ENCODE peak calls at places on chromosomes 3 and 15, in seven cellular contexts. K, H, O, G, Y, W and P are unnamed samples.

GRCh38 chr3:181363231-181363630 is 348.5 kb upstream of the SOX2 start:
- DNase-seq in H (no peak), G (no peak), O (no peak), W (no peak), K (no peak), Y (no peak), P (no peak)

GRCh38 chr3:133966954-133967353 is 62.8 kb downstream of the SLCO2A1 start:
- DNase-seq in O (no peak), K (no peak), W (no peak), G (no peak), H (no peak), Y (no peak), P (no peak)

GRCh38 chr3:11903447-11903846 is 56.8 kb upstream of the TAMM41 start:
- DNase-seq in H (no peak), G (no peak), W (no peak), K (no peak), Y (no peak), O (no peak), P (no peak)

GRCh38 chr3:128736598-128736997 is 10.6 kb downstream of the RAB7A start:
- DNase-seq in Y (no peak), W (no peak), O (no peak), H (no peak), G (no peak), K (no peak), P (no peak)

GRCh38 chr3:126129408-126129891 is 45.5 kb upstream of the SLC41A3 start:
- DNase-seq in Y (peak; percentile 7), G (peak; percentile 82), H (peak; percentile 96), K (peak; percentile 17), O (peak; percentile 18), W (no peak), P (peak; percentile 73)

GRCh38 chr3:116743062-116743461 is 33.5 kb downstream of the TUSC7 start:
- DNase-seq in G (no peak), K (no peak), Y (no peak), O (no peak), H (no peak), W (no peak), P (no peak)

GRCh38 chr15:75653347-75653913 is 5.7 kb downstream of the SNX33 start:
- DNase-seq in H (no peak), W (no peak), O (no peak), G (no peak), K (no peak), Y (no peak), P (no peak)

GRCh38 chr3:45964139-45964538 is 20.9 kb downstream of the CXCR6 start:
- DNase-seq in H (no peak), Y (no peak), W (no peak), K (no peak), G (no peak), O (no peak), P (no peak)

GRCh38 chr3:189563841-189564563 is 67.2 kb upstream of the TP63 start:
- DNase-seq in W (no peak), O (no peak), H (peak; percentile 68), G (no peak), Y (no peak), K (no peak), P (peak; percentile 33)

GRCh38 chr15:80977627-80978036 is 12.0 kb downstream of the MESD start:
- DNase-seq in H (no peak), O (peak; percentile 57), K (peak; percentile 46), G (peak; percentile 74), W (peak; percentile 65), Y (peak; percentile 48), P (peak; percentile 47)

GRCh38 chr3:128241741-128242140 is 88.5 kb downstream of the EEFSEC start:
- DNase-seq in O (no peak), H (no peak), W (no peak), Y (no peak), G (no peak), K (no peak), P (no peak)

GRCh38 chr15:42092666-42093445 is 1.5 kb downstream of the PLA2G4D start:
- DNase-seq in K (peak; percentile 57), W (no peak), O (peak; percentile 52), Y (no peak), G (peak; percentile 58), H (no peak), P (peak; percentile 55)

GRCh38 chr15:77877869-77878577 is 199.5 kb downstream of the TBC1D2B start:
- DNase-seq in Y (no peak), K (no peak), H (no peak), W (no peak), O (no peak), G (no peak), P (no peak)

GRCh38 chr15:62739507-62739906 is 303.0 kb upstream of the TPM1 start:
- DNase-seq in H (peak; percentile 28), G (no peak), O (no peak), W (no peak), K (no peak), Y (no peak), P (no peak)

GRCh38 chr3:149019581-149019980 is 28.2 kb downstream of the GYG1 start:
- DNase-seq in O (no peak), Y (no peak), G (no peak), W (no peak), H (no peak), K (no peak), P (no peak)

GRCh38 chr15:73081321-73081958 is 29.2 kb downstream of the NEO1 start:
- DNase-seq in Y (peak; percentile 19), G (no peak), W (peak; percentile 71), K (no peak), O (no peak), H (no peak), P (no peak)

GRCh38 chr15:72889545-72889944 is 106.0 kb upstream of the ADPGK start:
- DNase-seq in W (no peak), Y (no peak), H (no peak), K (no peak), O (no peak), G (no peak), P (no peak)

GRCh38 chr15:32733276-32733675 is 15.5 kb downstream of the GREM1 start:
- DNase-seq in Y (no peak), O (no peak), K (no peak), H (no peak), G (no peak), W (no peak), P (no peak)

GRCh38 chr3:172559029-172559428 is 35.8 kb upstream of the TNFSF10 start:
- DNase-seq in W (no peak), Y (no peak), G (no peak), O (no peak), H (no peak), K (no peak), P (no peak)

GRCh38 chr15:23646165-23647000 is 1.3 kb downstream of the MAGEL2 start:
- DNase-seq in Y (no peak), H (no peak), W (no peak), K (no peak), G (no peak), O (no peak), P (peak; percentile 73)

GRCh38 chr15:23647001-23647295 is 719 bp downstream of the MAGEL2 start:
- DNase-seq in O (no peak), W (no peak), Y (no peak), K (no peak), H (no peak), G (no peak), P (no peak)

GRCh38 chr15:23648920-23649515 is 1.4 kb upstream of the MAGEL2 start:
- DNase-seq in O (peak; percentile 25), G (no peak), W (peak; percentile 82), H (peak; percentile 8), Y (peak; percentile 64), K (no peak), P (no peak)

GRCh38 chr15:23645379-23646164 is 2.1 kb downstream of the MAGEL2 start:
- DNase-seq in G (no peak), H (no peak), O (no peak), K (no peak), Y (no peak), W (no peak), P (no peak)

GRCh38 chr15:23647421-23648375 is at the start of gene MAGEL2:
- DNase-seq in K (no peak), G (no peak), W (no peak), O (no peak), H (no peak), Y (no peak), P (no peak)
- H3K27me3 ChIP-seq in K (peaks cover 87% of the 10 kb centered on the region), G (peaks cover 28% of the 10 kb centered on the region), W (no peaks in the 10 kb centered on the region), O (peaks cover 32% of the 10 kb centered on the region), H (peaks cover 16% of the 10 kb centered on the region), Y (peaks cover 9% of the 10 kb centered on the region), P (peaks cover 39% of the 10 kb centered on the region)

GRCh38 chr3:22371592-22372291 is 620.7 kb upstream of the ZNF385D start:
- DNase-seq in W (no peak), Y (no peak), K (peak; percentile 9), G (peak; percentile 53), H (no peak), O (peak; percentile 8), P (no peak)
- H3K27me3 ChIP-seq in W (no peaks in the 10 kb centered on the region), Y (no peaks in the 10 kb centered on the region), K (peaks cover 50% of the 10 kb centered on the region), G (peaks cover 26% of the 10 kb centered on the region), H (no peaks in the 10 kb centered on the region), O (peaks cover 42% of the 10 kb centered on the region), P (peaks cover 35% of the 10 kb centered on the region)

GRCh38 chr3:27726240-27726639 is 4.1 kb upstream of the EOMES start:
- DNase-seq in W (no peak), K (no peak), H (no peak), Y (no peak), G (no peak), O (no peak), P (no peak)

GRCh38 chr3:27728195-27729087 is 6.3 kb upstream of the EOMES start:
- DNase-seq in Y (no peak), H (no peak), W (no peak), K (no peak), O (no peak), G (no peak), P (no peak)

GRCh38 chr3:27730774-27731659 is 8.9 kb upstream of the EOMES start:
- DNase-seq in H (no peak), Y (no peak), W (no peak), K (no peak), O (no peak), G (no peak), P (no peak)

GRCh38 chr3:27729325-27729724 is 7.2 kb upstream of the EOMES start:
- DNase-seq in G (no peak), H (no peak), W (no peak), Y (no peak), O (no peak), K (no peak), P (no peak)

GRCh38 chr3:27729748-27730611 is 7.9 kb upstream of the EOMES start:
- DNase-seq in H (no peak), K (no peak), G (no peak), O (no peak), Y (no peak), W (no peak), P (no peak)
- H3K27me3 ChIP-seq in H (peaks cover 8% of the 10 kb centered on the region), K (peaks cover 83% of the 10 kb centered on the region), G (peaks cover 72% of the 10 kb centered on the region), O (peaks cover 71% of the 10 kb centered on the region), Y (peaks cover 48% of the 10 kb centered on the region), W (no peaks in the 10 kb centered on the region), P (peaks cover 82% of the 10 kb centered on the region)

DNA sequence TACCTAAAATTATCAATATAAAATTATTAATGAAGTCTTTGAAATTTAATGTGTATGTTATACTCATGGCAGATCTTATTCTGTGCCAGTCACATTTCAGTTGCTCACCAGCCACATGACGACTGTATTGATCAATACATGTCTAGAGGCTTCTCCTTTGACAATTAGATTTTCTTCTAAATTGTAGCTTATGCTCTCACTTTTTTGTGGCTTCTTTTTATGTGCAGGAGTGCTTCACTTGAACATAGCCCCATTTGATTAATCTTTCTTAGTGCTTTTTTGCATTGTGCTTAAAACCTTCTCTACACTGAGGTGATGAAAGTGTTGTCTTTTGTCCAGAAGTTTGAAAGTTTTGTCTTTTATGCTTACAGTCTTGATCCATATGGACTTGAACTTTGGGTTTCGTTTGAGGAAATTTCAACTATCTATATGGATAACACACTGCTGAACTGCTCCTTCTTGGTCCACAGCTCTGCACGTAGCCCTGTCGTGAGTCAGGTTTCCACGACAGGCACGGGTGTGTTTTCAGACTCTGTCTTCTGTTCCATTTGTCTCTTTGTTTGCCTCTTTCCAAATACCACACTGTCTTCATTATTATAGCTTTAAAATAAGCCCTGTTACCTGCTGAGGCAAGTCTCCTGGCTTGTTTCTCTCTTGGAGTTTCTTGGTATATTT is 393.9 kb upstream of the CFAP20DC start:
- DNase-seq in Y (no peak), K (no peak), H (no peak), O (no peak), G (no peak), W (no peak), P (no peak)
- H3K27me3 ChIP-seq in Y (no peaks in the 10 kb centered on the region), K (no peaks in the 10 kb centered on the region), H (no peaks in the 10 kb centered on the region), O (no peaks in the 10 kb centered on the region), G (no peaks in the 10 kb centered on the region), W (no peaks in the 10 kb centered on the region), P (no peaks in the 10 kb centered on the region)